ENCODE peak calls at places on chromosomes 6 and 20, in seven cellular contexts. S is Ammon's horn; B is uterus; I is heart right ventricle; M is stimulated activated CD8-positive, alpha-beta memory T cell treated with anti-CD3 and anti-CD28 coated beads, Interleukin-2, amount 100 ng/mL, for 1 hour; Y is cardiac muscle cell; K is NCI-H1694. Z is an unnamed sample.

GRCh38 chr6:37731888-37732287 is 34.2 kb upstream of the MDGA1 start:
- DNase-seq in S (no peak), B (no peak), I (no peak), M (no peak), Y (no peak), K (no peak), Z (peak; percentile 21)

GRCh38 chr6:149473080-149474052 is 11.4 kb downstream of the ZC3H12D start:
- DNase-seq in S (no peak), B (no peak), I (no peak), M (no peak), Y (no peak), K (no peak), Z (no peak)

GRCh38 chr6:152943260-152943897 is 39.5 kb downstream of the FBXO5 start:
- DNase-seq in S (no peak), B (no peak), I (no peak), M (no peak), Y (no peak), K (no peak), Z (no peak)

GRCh38 chr6:168160506-168161370 is 81.7 kb upstream of the FRMD1 start:
- DNase-seq in S (no peak), B (no peak), I (no peak), M (no peak), Y (no peak), K (no peak), Z (no peak)

GRCh38 chr6:48412656-48413055 is 301.7 kb upstream of the PTCHD4 start:
- DNase-seq in S (no peak), B (no peak), I (no peak), M (no peak), Y (no peak), K (no peak), Z (no peak)

GRCh38 chr20:9301129-9302072 is 213.0 kb upstream of the LAMP5 start:
- DNase-seq in S (peak; percentile 67), B (no peak), I (no peak), M (no peak), Y (no peak), K (no peak), Z (no peak)

GRCh38 chr6:152184573-152185157 is 377.2 kb downstream of the ESR1 start:
- DNase-seq in S (no peak), B (no peak), I (no peak), M (no peak), Y (no peak), K (no peak), Z (no peak)

GRCh38 chr20:64160536-64161495 is 3.4 kb upstream of the MYT1 start:
- DNase-seq in S (no peak), B (no peak), I (no peak), M (no peak), Y (no peak), K (no peak), Z (no peak)

GRCh38 chr6:52552278-52552643 is 24.6 kb downstream of the TRAM2 start:
- DNase-seq in S (no peak), B (no peak), I (no peak), M (no peak), Y (no peak), K (no peak), Z (no peak)

GRCh38 chr6:138844203-138844602 is 48.3 kb downstream of the ECT2L start:
- DNase-seq in S (peak; percentile 75), B (peak; percentile 78), I (peak; percentile 38), M (no peak), Y (no peak), K (peak; percentile 90), Z (no peak)

GRCh38 chr6:99746261-99746895 is 139.7 kb downstream of the PRDM13 start:
- DNase-seq in S (peak; percentile 86), B (peak; percentile 54), I (no peak), M (peak; percentile 3), Y (peak; percentile 71), K (peak; percentile 59), Z (no peak)

GRCh38 chr6:143236151-143236788 is 175.6 kb downstream of the AIG1 start:
- DNase-seq in S (no peak), B (no peak), I (no peak), M (no peak), Y (no peak), K (no peak), Z (no peak)

GRCh38 chr6:160221918-160222317 is 36.7 kb downstream of the SLC22A2 start:
- DNase-seq in S (no peak), B (no peak), I (no peak), M (no peak), Y (no peak), K (no peak), Z (no peak)

GRCh38 chr20:64052326-64052722 is 2.9 kb upstream of the SOX18 start:
- DNase-seq in S (no peak), B (no peak), I (no peak), M (no peak), Y (no peak), K (no peak), Z (no peak)

GRCh38 chr6:10800810-10801209 is 37.5 kb downstream of the MAK start:
- DNase-seq in S (no peak), B (no peak), I (no peak), M (no peak), Y (no peak), K (no peak), Z (no peak)

Z was measured in central memory CD8-positive, alpha-beta T cell.